ENCODE peak calls at places on chromosomes 13 and 19, in nine cellular contexts. Z, R, I, U, B, G, M, O and Y are unnamed samples.

GRCh38 chr19:44623080-44623479 is 9.7 kb downstream of the IGSF23 start:
- DNase-seq in Z (peak), R (no peak), I (peak), U (no peak), B (peak), G (no peak), M (no peak), O (peak), Y (no peak)

GRCh38 chr13:108528303-108528702 is 101.1 kb upstream of the MYO16 start:
- DNase-seq in Z (no peak), R (no peak), I (no peak), U (no peak), B (no peak), G (no peak), M (no peak), O (no peak), Y (no peak)

GRCh38 chr13:38914070-38914469 is 76.6 kb downstream of the STOML3 start:
- DNase-seq in Z (no peak), R (no peak), I (no peak), U (no peak), B (no peak), G (no peak), M (no peak), O (no peak), Y (no peak)

GRCh38 chr19:38013913-38014575 is 107.0 kb downstream of the SIPA1L3 start:
- DNase-seq in Z (peak), R (no peak), I (no peak), U (no peak), B (no peak), G (no peak), M (no peak), O (peak), Y (no peak)

GRCh38 chr13:67228031-67228430 is 2.1 kb downstream of the PCDH9 start:
- DNase-seq in Z (no peak), R (no peak), I (no peak), U (no peak), B (no peak), G (no peak), M (no peak), O (no peak), Y (no peak)

GRCh38 chr13:26601669-26602068 is 44.2 kb downstream of the WASF3 start:
- DNase-seq in Z (peak), R (peak), I (peak), U (no peak), B (peak), G (no peak), M (no peak), O (peak), Y (no peak)

GRCh38 chr19:51138549-51138979 is 3.5 kb upstream of the SIGLEC7 start:
- DNase-seq in Z (no peak), R (no peak), I (no peak), U (no peak), B (peak), G (no peak), M (no peak), O (no peak), Y (no peak)

GRCh38 chr19:30719991-30720329 is 347.8 kb downstream of the ZNF536 start:
- DNase-seq in Z (peak), R (peak), I (no peak), U (no peak), B (peak), G (no peak), M (no peak), O (no peak), Y (no peak)

GRCh38 chr13:52808842-52809219 is 39.6 kb downstream of the PCDH8 start:
- DNase-seq in Z (no peak), R (no peak), I (no peak), U (no peak), B (no peak), G (no peak), M (no peak), O (no peak), Y (no peak)

GRCh38 chr13:76380436-76381065 is 505.7 kb downstream of the KCTD12 start:
- DNase-seq in Z (no peak), R (no peak), I (no peak), U (no peak), B (peak), G (no peak), M (no peak), O (peak), Y (no peak)

GRCh38 chr13:20435616-20436368 is 89.9 kb downstream of the CRYL1 start:
- DNase-seq in Z (no peak), R (no peak), I (no peak), U (no peak), B (no peak), G (no peak), M (no peak), O (no peak), Y (no peak)

GRCh38 chr19:49881672-49882394 is 4.3 kb downstream of the TBC1D17 start:
- DNase-seq in Z (no peak), R (no peak), I (peak), U (no peak), B (peak), G (no peak), M (no peak), O (no peak), Y (no peak)

GRCh38 chr19:49546825-49547565 is 19.2 kb downstream of the RCN3 start:
- DNase-seq in Z (peak), R (peak), I (peak), U (peak), B (peak), G (peak), M (peak), O (peak), Y (peak)

GRCh38 chr19:5309438-5310204 is 31.0 kb downstream of the PTPRS start:
- DNase-seq in Z (no peak), R (no peak), I (no peak), U (no peak), B (peak), G (no peak), M (no peak), O (no peak), Y (no peak)

GRCh38 chr19:2271516-2272103 is 10.4 kb downstream of the PEAK3 start:
- DNase-seq in Z (peak), R (peak), I (peak), U (no peak), B (peak), G (no peak), M (no peak), O (peak), Y (no peak)

GRCh38 chr19:45632468-45633196 is 6.6 kb downstream of the EML2 start:
- DNase-seq in Z (peak), R (peak), I (peak), U (peak), B (peak), G (no peak), M (peak), O (peak), Y (no peak)

GRCh38 chr19:35714601-35715354 is 3.0 kb upstream of the KMT2B start:
- DNase-seq in Z (no peak), R (no peak), I (no peak), U (no peak), B (no peak), G (no peak), M (no peak), O (no peak), Y (peak)